ENCODE peak calls at places on chromosomes 13 and 19, in nine cellular contexts. T, X, U, Y, L, W, N, P and B are unnamed samples.

GRCh38 chr13:109790951-109791605 is 4.7 kb upstream of the IRS2 start:
- DNase-seq in L (no peak), N (peak; percentile 55), W (no peak), P (peak; percentile 22), X (peak; percentile 52), U (no peak), Y (no peak), T (no peak), B (no peak)

GRCh38 chr13:34048652-34049051 is 230.7 kb downstream of the RFC3 start:
- DNase-seq in Y (no peak), L (no peak), P (no peak), W (no peak), T (no peak), U (no peak), X (no peak), N (no peak), B (no peak)

GRCh38 chr13:98111168-98112098 is 31.5 kb upstream of the FARP1 start:
- DNase-seq in T (no peak), U (no peak), W (no peak), Y (no peak), N (no peak), L (no peak), X (no peak), P (no peak), B (no peak)

GRCh38 chr19:35458821-35459391 is 10.8 kb downstream of the FFAR2 start:
- DNase-seq in L (no peak), T (no peak), N (no peak), Y (no peak), P (no peak), W (peak; percentile 49), X (no peak), U (no peak), B (no peak)

GRCh38 chr19:29376855-29377354 is 148.9 kb upstream of the VSTM2B start:
- DNase-seq in T (peak; percentile 21), X (no peak), N (no peak), U (no peak), L (no peak), Y (no peak), W (no peak), P (no peak), B (no peak)

GRCh38 chr19:5269926-5270325 is 70.7 kb downstream of the PTPRS start:
- DNase-seq in U (no peak), X (no peak), T (no peak), W (no peak), N (no peak), Y (no peak), P (no peak), L (no peak), B (no peak)

GRCh38 chr13:42478531-42479156 is 95.3 kb upstream of the TNFSF11 start:
- DNase-seq in U (no peak), X (peak; percentile 37), T (no peak), L (no peak), Y (no peak), P (no peak), W (no peak), N (peak; percentile 27), B (no peak)

GRCh38 chr13:59459972-59460371 is 703.8 kb downstream of the DIAPH3 start:
- DNase-seq in N (no peak), X (no peak), U (no peak), P (peak; percentile 67), T (no peak), L (no peak), Y (no peak), W (no peak), B (no peak)

GRCh38 chr13:99370476-99371272 is 63.5 kb upstream of the GPR183 start:
- DNase-seq in N (no peak), U (no peak), X (no peak), P (no peak), W (no peak), T (no peak), Y (no peak), L (no peak), B (no peak)

GRCh38 chr13:97367427-97367826 is 66.5 kb upstream of the RAP2A start:
- DNase-seq in U (no peak), Y (no peak), P (peak; percentile 93), W (no peak), T (no peak), X (no peak), L (no peak), N (peak; percentile 59), B (no peak)

GRCh38 chr19:51015691-51016267 is 3.7 kb downstream of the KLK10 start:
- DNase-seq in X (no peak), U (no peak), W (no peak), Y (no peak), T (no peak), N (no peak), P (no peak), L (no peak), B (no peak)

GRCh38 chr19:6297202-6297601 is 17.4 kb upstream of the MLLT1 start:
- DNase-seq in P (no peak), T (no peak), L (no peak), Y (no peak), U (no peak), W (no peak), N (no peak), X (no peak), B (no peak)

GRCh38 chr19:48750351-48750750 is 2.1 kb downstream of the FUT1 start:
- DNase-seq in L (no peak), W (no peak), N (no peak), T (no peak), P (no peak), X (no peak), U (no peak), Y (no peak), B (no peak)

GRCh38 chr13:99214691-99215090 is 14.0 kb downstream of the UBAC2 start:
- DNase-seq in N (no peak), L (no peak), W (no peak), Y (no peak), T (no peak), P (no peak), U (no peak), X (no peak), B (no peak)

GRCh38 chr13:36965767-36966166 is 33.4 kb downstream of the ALG5 start:
- DNase-seq in N (no peak), T (no peak), P (peak; percentile 85), X (no peak), U (no peak), L (no peak), W (no peak), Y (no peak), B (no peak)

GRCh38 chr13:114230117-114230516 is 4.6 kb upstream of the CDC16 start:
- DNase-seq in T (no peak), N (no peak), U (no peak), X (no peak), L (no peak), P (peak; percentile 55), Y (no peak), W (no peak), B (no peak)

GRCh38 chr19:3512562-3512961 is 6.5 kb downstream of the FZR1 start:
- DNase-seq in N (no peak), X (no peak), W (no peak), T (no peak), U (no peak), Y (no peak), L (no peak), P (no peak), B (no peak)

GRCh38 chr19:13861392-13861713 is 15.6 kb upstream of the NANOS3 start:
- DNase-seq in Y (no peak), X (no peak), U (no peak), T (no peak), W (no peak), L (peak; percentile 47), N (no peak), P (no peak), B (no peak)

GRCh38 chr19:36093687-36094086 is 17.3 kb upstream of the OVOL3 start:
- DNase-seq in W (no peak), Y (no peak), N (no peak), T (no peak), U (no peak), P (peak; percentile 15), L (peak; percentile 60), X (no peak), B (no peak)

GRCh38 chr19:45800009-45800553 is 7.4 kb upstream of the DMWD start:
- DNase-seq in Y (no peak), U (no peak), N (no peak), W (no peak), P (peak; percentile 64), L (no peak), X (no peak), T (no peak), B (no peak)
- H3K4me1 ChIP-seq in Y (no peaks in the 10 kb centered on the region), U (no peaks in the 10 kb centered on the region), N (peaks cover 4% of the 10 kb centered on the region), W (peaks cover 9% of the 10 kb centered on the region), P (peaks cover 5% of the 10 kb centered on the region), L (peaks cover 7% of the 10 kb centered on the region), X (no peaks in the 10 kb centered on the region), T (no peaks in the 10 kb centered on the region), B (no peaks in the 10 kb centered on the region)

GRCh38 chr13:84845875-84846619 is 953.2 kb downstream of the SLITRK6 start:
- DNase-seq in X (no peak), P (no peak), W (no peak), N (no peak), T (no peak), Y (no peak), L (no peak), U (no peak), B (no peak)

GRCh38 chr13:84847107-84847506 is 952.1 kb downstream of the SLITRK6 start:
- DNase-seq in T (no peak), U (no peak), P (no peak), N (no peak), Y (no peak), X (no peak), W (no peak), L (no peak), B (no peak)

GRCh38 chr13:84844473-84844872 is 954.7 kb downstream of the SLITRK6 start:
- DNase-seq in T (no peak), N (peak; percentile 27), L (no peak), Y (no peak), U (no peak), P (peak; percentile 3), W (no peak), X (peak; percentile 20), B (no peak)

GRCh38 chr13:84843368-84843767 is 955.9 kb downstream of the SLITRK6 start:
- DNase-seq in Y (no peak), T (no peak), N (no peak), U (no peak), W (no peak), L (no peak), X (no peak), P (no peak), B (no peak)
- H3K4me1 ChIP-seq in Y (no peaks in the 10 kb centered on the region), T (no peaks in the 10 kb centered on the region), N (no peaks in the 10 kb centered on the region), U (no peaks in the 10 kb centered on the region), W (no peaks in the 10 kb centered on the region), L (no peaks in the 10 kb centered on the region), X (no peaks in the 10 kb centered on the region), P (no peaks in the 10 kb centered on the region), B (no peaks in the 10 kb centered on the region)

GRCh38 chr19:55350620-55351315 is 3.8 kb downstream of the COX6B2 start:
- DNase-seq in P (no peak), N (no peak), Y (no peak), T (no peak), X (no peak), L (no peak), U (no peak), W (no peak), B (no peak)
- H3K4me1 ChIP-seq in P (peaks cover under 1% of the 10 kb centered on the region), N (peaks cover 33% of the 10 kb centered on the region), Y (peaks cover 4% of the 10 kb centered on the region), T (no peaks in the 10 kb centered on the region), X (peaks cover 12% of the 10 kb centered on the region), L (peaks cover 20% of the 10 kb centered on the region), U (peaks cover 21% of the 10 kb centered on the region), W (peaks cover 8% of the 10 kb centered on the region), B (peaks cover 21% of the 10 kb centered on the region)

DNA sequence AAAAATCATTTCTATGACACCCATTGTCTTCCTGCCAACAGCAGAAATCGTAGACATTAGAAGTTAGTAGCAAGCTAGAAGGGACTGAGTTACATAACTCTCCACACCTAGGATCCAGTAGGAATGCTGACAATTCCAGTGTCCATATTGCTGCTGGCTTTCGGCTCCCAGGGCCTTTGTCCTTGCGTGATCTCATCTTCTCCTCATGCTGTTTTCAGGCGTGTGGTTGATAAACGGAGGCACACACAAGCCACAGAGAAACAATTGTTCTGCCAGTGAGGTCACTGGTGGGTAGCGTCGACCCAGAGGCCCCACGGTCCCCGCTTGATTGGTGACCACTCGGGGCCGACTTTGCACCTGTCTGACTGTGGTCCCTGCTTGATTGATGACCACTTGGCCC is 31.6 kb upstream of the F7 start:
- DNase-seq in U (no peak), W (no peak), P (no peak), T (no peak), N (no peak), Y (no peak), L (no peak), X (no peak), B (no peak)
- H3K4me1 ChIP-seq in U (no peaks in the 10 kb centered on the region), W (no peaks in the 10 kb centered on the region), P (no peaks in the 10 kb centered on the region), T (no peaks in the 10 kb centered on the region), N (no peaks in the 10 kb centered on the region), Y (no peaks in the 10 kb centered on the region), L (peaks cover 2% of the 10 kb centered on the region), X (no peaks in the 10 kb centered on the region), B (no peaks in the 10 kb centered on the region)